ENCODE peak calls at places on chromosomes 5 and 9, in six cellular contexts. P is activated CD4-positive, alpha-beta T cell treated with anti-CD3 and anti-CD28 coated beads for 36 hours; O is A549; V is lung; W is Panc1; X is foreskin keratinocyte. G is an unnamed sample.

GRCh38 chr5:54619732-54620582 is 102.4 kb downstream of the SNX18 start:
- ATAC-seq in O (no peak), P (peak), V (no peak), W (no peak), X (no peak), G (peak)

GRCh38 chr5:122774519-122774860 is 390 bp upstream of the SNX2 start:
- ATAC-seq in P (peak), V (no peak), O (peak), X (peak), W (peak), G (peak)

GRCh38 chr5:178074266-178074952 is 38.9 kb upstream of the N4BP3 start:
- ATAC-seq in P (no peak), X (no peak), V (no peak), O (peak), W (no peak), G (no peak)

GRCh38 chr9:115157245-115157674 is 39.3 kb upstream of the TNC start:
- ATAC-seq in P (peak), O (peak), V (peak), W (no peak), X (peak), G (peak)

GRCh38 chr9:125609744-125610143 is 97.3 kb downstream of the MAPKAP1 start:
- ATAC-seq in P (peak), V (no peak), W (no peak), O (no peak), X (no peak), G (no peak)

GRCh38 chr9:108768739-108769138 is 87.0 kb downstream of the ACTL7B start:
- ATAC-seq in X (no peak), V (no peak), O (no peak), W (no peak), P (no peak), G (no peak)

GRCh38 chr9:96515629-96516470 is 65.9 kb downstream of the HABP4 start:
- ATAC-seq in W (no peak), V (no peak), P (no peak), O (no peak), X (no peak), G (no peak)

GRCh38 chr9:5947912-5948311 is 57.2 kb downstream of the MLANA start:
- ATAC-seq in W (no peak), P (peak), O (no peak), X (no peak), V (no peak), G (no peak)

GRCh38 chr9:113468716-113469448 is 5.4 kb downstream of the RGS3 start:
- ATAC-seq in X (no peak), O (no peak), P (no peak), W (peak), V (no peak), G (no peak)

GRCh38 chr9:30258079-30258478 is 2126.4 kb upstream of the ACO1 start:
- ATAC-seq in O (no peak), P (no peak), V (no peak), X (no peak), W (no peak), G (no peak)

GRCh38 chr5:2865856-2866546 is 114.5 kb upstream of the IRX2 start:
- ATAC-seq in W (no peak), X (no peak), O (no peak), P (no peak), V (no peak), G (no peak)

GRCh38 chr5:24472518-24472917 is 172.3 kb downstream of the CDH10 start:
- ATAC-seq in V (no peak), W (no peak), P (no peak), X (no peak), O (no peak), G (no peak)

GRCh38 chr5:135313946-135314345 is 85.1 kb downstream of the MACROH2A1 start:
- ATAC-seq in W (no peak), P (no peak), V (no peak), X (no peak), O (no peak), G (no peak)

GRCh38 chr5:116411101-116411571 is 163.5 kb downstream of the SEMA6A start:
- ATAC-seq in P (no peak), W (no peak), V (no peak), O (no peak), X (no peak), G (no peak)

GRCh38 chr9:20048985-20049384 is 260.1 kb upstream of the SLC24A2 start:
- ATAC-seq in X (no peak), O (no peak), W (no peak), V (no peak), P (no peak), G (no peak)

GRCh38 chr5:101045689-101046088 is 142.6 kb upstream of the ST8SIA4 start:
- ATAC-seq in P (no peak), V (no peak), O (no peak), X (no peak), W (no peak), G (no peak)

GRCh38 chr5:133467325-133467700 is 145.0 kb downstream of the FSTL4 start:
- ATAC-seq in V (no peak), X (no peak), W (no peak), P (peak), O (no peak), G (no peak)